ENCODE peak calls at places on chromosomes 1 and 21, in five cellular contexts. K is prostate gland, I is colonic mucosa, M is mucosa of descending colon, Y is foreskin fibroblast. N is an unnamed sample.
A peak's percentile ranks its signal among the peaks of the same experiment; 100 is the strongest.

GRCh38 chr1:240905225-240905765 is 293.3 kb upstream of the GREM2 start:
- DNase-seq in K (no peak), I (no peak), M (no peak), Y (no peak), N (no peak)

GRCh38 chr1:53393325-53393792 is 65.5 kb upstream of the LRP8 start:
- DNase-seq in K (peak; percentile 80), I (peak; percentile 82), M (peak; percentile 86), Y (peak; percentile 85), N (peak; percentile 75)

GRCh38 chr1:221759436-221759835 is 17.5 kb upstream of the DUSP10 start:
- DNase-seq in K (no peak), I (no peak), M (no peak), Y (peak; percentile 21), N (peak; percentile 41)

GRCh38 chr1:204867666-204868339 is 2.9 kb upstream of the NFASC start:
- DNase-seq in K (no peak), I (no peak), M (no peak), Y (no peak), N (no peak)

GRCh38 chr1:1066403-1067283 is 7.5 kb downstream of the RNF223 start:
- DNase-seq in K (no peak), I (no peak), M (no peak), Y (peak; percentile 28), N (no peak)

GRCh38 chr1:182860658-182861057 is 21.5 kb downstream of the DHX9 start:
- DNase-seq in K (no peak), I (no peak), M (no peak), Y (no peak), N (no peak)

GRCh38 chr21:38597436-38597835 is 99.2 kb upstream of the ERG start:
- DNase-seq in K (no peak), I (no peak), M (no peak), Y (no peak), N (no peak)

GRCh38 chr1:73611681-73612080 is 586.3 kb downstream of the LRRIQ3 start:
- DNase-seq in K (no peak), I (no peak), M (no peak), Y (no peak), N (no peak)

GRCh38 chr1:151612506-151613274 is 840 bp downstream of the SNX27 start:
- DNase-seq in K (peak; percentile 7), I (peak; percentile 44), M (no peak), Y (peak; percentile 56), N (peak; percentile 34)

GRCh38 chr1:162111572-162111971 is 42.1 kb downstream of the NOS1AP start:
- DNase-seq in K (no peak), I (no peak), M (no peak), Y (no peak), N (no peak)

GRCh38 chr21:46115441-46116188 is 17.7 kb downstream of the COL6A2 start:
- DNase-seq in K (no peak), I (no peak), M (peak; percentile 8), Y (no peak), N (no peak)

GRCh38 chr21:35048706-35049617 is at the start of gene RUNX1:
- DNase-seq in K (no peak), I (peak; percentile 50), M (no peak), Y (peak; percentile 54), N (peak; percentile 75)

GRCh38 chr1:96863449-96863848 is 141.9 kb downstream of the PTBP2 start:
- DNase-seq in K (no peak), I (no peak), M (no peak), Y (no peak), N (peak; percentile 58)

GRCh38 chr21:15121655-15122120 is 56.9 kb upstream of the NRIP1 start:
- DNase-seq in K (no peak), I (no peak), M (no peak), Y (peak; percentile 26), N (peak; percentile 80)

GRCh38 chr1:247562169-247562568 is 13.2 kb downstream of the GCSAML start:
- DNase-seq in K (no peak), I (no peak), M (no peak), Y (no peak), N (no peak)

GRCh38 chr1:54940027-54940426 is 40.4 kb upstream of the TMEM61 start:
- DNase-seq in K (no peak), I (no peak), M (no peak), Y (peak; percentile 45), N (peak; percentile 41)

GRCh38 chr1:63319069-63320023 is 3.0 kb upstream of the FOXD3 start:
- DNase-seq in K (no peak), I (no peak), M (no peak), Y (peak; percentile 8), N (no peak)

GRCh38 chr1:240720891-240721450 is 109.0 kb upstream of the GREM2 start:
- DNase-seq in K (no peak), I (no peak), M (no peak), Y (peak; percentile 44), N (no peak)

GRCh38 chr1:115377411-115377810 is 39.4 kb upstream of the NGF start:
- DNase-seq in K (no peak), I (no peak), M (no peak), Y (peak; percentile 50), N (peak; percentile 28)

GRCh38 chr1:242203290-242203689 is 204.4 kb upstream of the MAP1LC3C start:
- DNase-seq in K (no peak), I (no peak), M (no peak), Y (no peak), N (no peak)

GRCh38 chr1:36497207-36497606 is 14.5 kb upstream of the CSF3R start:
- DNase-seq in K (no peak), I (no peak), M (no peak), Y (no peak), N (peak; percentile 28)

GRCh38 chr1:29413661-29414060 is 177.3 kb downstream of the PTPRU start:
- DNase-seq in K (no peak), I (no peak), M (no peak), Y (no peak), N (no peak)

GRCh38 chr1:25456502-25456901 is 25.8 kb downstream of the MACO1 start:
- DNase-seq in K (no peak), I (no peak), M (no peak), Y (no peak), N (no peak)

GRCh38 chr1:115572710-115573109 is 69.1 kb upstream of the VANGL1 start:
- DNase-seq in K (no peak), I (no peak), M (no peak), Y (no peak), N (no peak)

GRCh38 chr1:220818421-220819173 is 31.9 kb downstream of the MTARC1 start:
- DNase-seq in K (no peak), I (peak; percentile 37), M (no peak), Y (peak; percentile 96), N (no peak)

GRCh38 chr1:244272471-244273261 is 179.0 kb downstream of the ADSS2 start:
- DNase-seq in K (peak; percentile 65), I (peak; percentile 70), M (peak; percentile 63), Y (peak; percentile 92), N (peak; percentile 97)

GRCh38 chr1:89671775-89672488 is 39.0 kb downstream of the LRRC8C start:
- DNase-seq in K (no peak), I (no peak), M (no peak), Y (peak; percentile 48), N (no peak)

GRCh38 chr1:113998361-113998760 is 19.1 kb downstream of the OLFML3 start:
- DNase-seq in K (no peak), I (no peak), M (no peak), Y (peak; percentile 59), N (peak; percentile 61)

GRCh38 chr21:22476726-22477646 is 1478.8 kb downstream of the NCAM2 start:
- DNase-seq in K (no peak), I (no peak), M (no peak), Y (no peak), N (no peak)

GRCh38 chr1:225567789-225568188 is 85.1 kb downstream of the ENAH start:
- DNase-seq in K (no peak), I (no peak), M (no peak), Y (peak; percentile 23), N (peak; percentile 54)

GRCh38 chr21:18002393-18002792 is 183.2 kb upstream of the C21orf91 start:
- DNase-seq in K (no peak), I (no peak), M (no peak), Y (no peak), N (no peak)

GRCh38 chr1:193185861-193186714 is at the start of gene B3GALT2:
- DNase-seq in K (peak; percentile 7), I (peak; percentile 65), M (no peak), Y (peak; percentile 43), N (peak; percentile 55)

GRCh38 chr1:205317311-205317917 is 4.1 kb downstream of the NUAK2 start:
- DNase-seq in K (peak; percentile 88), I (peak; percentile 96), M (peak; percentile 94), Y (peak; percentile 26), N (peak; percentile 37)

GRCh38 chr21:33418686-33419085 is 15.5 kb downstream of the IFNGR2 start:
- DNase-seq in K (peak; percentile 62), I (no peak), M (no peak), Y (peak; percentile 67), N (no peak)

GRCh38 chr1:24102966-24103365 is 9.0 kb downstream of the MYOM3 start:
- DNase-seq in K (no peak), I (no peak), M (no peak), Y (no peak), N (no peak)

GRCh38 chr1:50917128-50917795 is 42.8 kb downstream of the FAF1 start:
- DNase-seq in K (no peak), I (no peak), M (no peak), Y (no peak), N (no peak)

GRCh38 chr1:50915621-50916020 is 44.4 kb downstream of the FAF1 start:
- DNase-seq in K (no peak), I (no peak), M (no peak), Y (no peak), N (no peak)

GRCh38 chr1:50917796-50918137 is 42.3 kb downstream of the FAF1 start:
- DNase-seq in K (no peak), I (no peak), M (no peak), Y (no peak), N (no peak)

DNA sequence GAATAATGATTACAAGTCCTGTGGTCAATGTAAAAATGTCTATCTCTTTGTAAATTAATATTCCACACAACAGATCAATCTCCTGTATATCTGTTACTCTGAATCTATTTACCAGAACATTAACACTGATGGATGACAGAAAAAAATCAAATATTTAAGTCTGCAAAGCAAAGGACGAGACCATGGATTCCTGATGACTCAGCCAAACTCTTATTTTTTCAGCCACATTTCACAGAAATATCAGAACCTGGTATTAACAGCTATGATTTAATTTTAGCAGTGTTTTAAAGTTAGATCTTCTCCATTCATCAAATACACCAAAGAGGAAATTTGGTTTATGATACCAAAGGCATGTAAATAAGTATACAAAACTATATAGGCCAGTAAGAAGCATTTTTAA is 46.1 kb downstream of the FAF1 start:
- DNase-seq in K (no peak), I (no peak), M (no peak), Y (no peak), N (peak; percentile 16)
- TF ChIP-seq CTCF in K (no peak), I (no peak), M (no peak), Y (no peak), N (no peak)

GRCh38 chr1:46133946-46134345 is 1.5 kb upstream of the PIK3R3 start:
- DNase-seq in K (no peak), I (no peak), M (no peak), Y (no peak), N (no peak)
- H3K4me3 ChIP-seq in K (no peak overlapping the region), I (no peak overlapping the region), M (no peak overlapping the region), Y (no peak overlapping the region), N (no peak overlapping the region)

GRCh38 chr1:32786856-32787255 is 30.3 kb downstream of the YARS1 start:
- DNase-seq in K (no peak), I (no peak), M (no peak), Y (no peak), N (peak; percentile 61)
- TF ChIP-seq CTCF in K (peak; percentile 29), I (peak; percentile 14), M (no peak), Y (peak; percentile 8), N (peak; percentile 50)

GRCh38 chr1:222813866-222814535 is 838 bp upstream of the DISP1 start:
- DNase-seq in K (no peak), I (no peak), M (peak; percentile 23), Y (peak; percentile 70), N (peak; percentile 29)
- H3K4me3 ChIP-seq in K (peak overlapping the region; percentile 90), I (peak overlapping the region; percentile 73), M (no peak overlapping the region), Y (peak overlapping the region; percentile 86), N (peak overlapping the region; percentile 86)

GRCh38 chr1:211520641-211521040 is 28.7 kb upstream of the RD3 start:
- DNase-seq in K (no peak), I (no peak), M (no peak), Y (peak; percentile 17), N (peak; percentile 48)
- TF ChIP-seq CTCF in K (no peak), I (no peak), M (no peak), Y (no peak), N (peak; percentile 40)

N was measured in choroid plexus epithelial cell.